ENCODE peak calls at places on chromosomes 7 and 10, in four cellular contexts. D is A549, R is HepG2, V is GM12878. O is an unnamed sample. For H3K4me1, the result is how much of the 10 kb centered on the place peaks cover.

GRCh38 chr10:86970887-86971145 is 2.5 kb downstream of the ADIRF start:
- ATAC-seq in R (no peak), D (peak), V (no peak), O (peak)

GRCh38 chr7:117047496-117047895 is 94.2 kb downstream of the ST7 start:
- ATAC-seq in V (no peak), D (no peak), R (no peak), O (peak)

GRCh38 chr7:90958669-90959068 is 305.6 kb upstream of the FZD1 start:
- ATAC-seq in D (no peak), V (no peak), R (no peak), O (no peak)

GRCh38 chr10:58747687-58748086 is 235.0 kb downstream of the BICC1 start:
- ATAC-seq in R (no peak), D (no peak), V (no peak), O (no peak)

GRCh38 chr7:17134786-17135185 is 163.7 kb upstream of the AHR start:
- ATAC-seq in V (peak), D (no peak), R (no peak), O (no peak)

GRCh38 chr7:35848728-35849127 is 47.9 kb downstream of the SEPTIN7 start:
- ATAC-seq in V (no peak), D (no peak), R (no peak), O (no peak)

GRCh38 chr7:131057015-131057518 is 270.6 kb upstream of the MKLN1 start:
- ATAC-seq in V (peak), R (peak), D (no peak), O (peak)

GRCh38 chr10:45353176-45353575 is 20.8 kb upstream of the ALOX5 start:
- ATAC-seq in D (no peak), R (no peak), V (peak), O (no peak)

GRCh38 chr10:1043532-1043995 is 5.4 kb downstream of the IDI1 start:
- ATAC-seq in D (no peak), R (no peak), V (peak), O (peak)

GRCh38 chr7:44325811-44326241 is 432 bp upstream of the CAMK2B start:
- ATAC-seq in D (peak), V (no peak), R (peak), O (no peak)

GRCh38 chr7:55307123-55307916 is 57.8 kb upstream of the LANCL2 start:
- ATAC-seq in D (peak), V (no peak), R (peak), O (no peak)
- H3K4me1 ChIP-seq in D (under half), V (half or more), R (under half), O (under half)

GRCh38 chr7:6012355-6013104 is 3.5 kb downstream of the AIMP2 start:
- ATAC-seq in D (no peak), R (no peak), V (no peak), O (no peak)

GRCh38 chr7:6011541-6011940 is 2.5 kb downstream of the AIMP2 start:
- ATAC-seq in R (no peak), V (no peak), D (no peak), O (no peak)

GRCh38 chr7:6008668-6009611 is at the start of the genes AIMP2 and PMS2:
- ATAC-seq in V (peak), D (peak), R (peak), O (peak)
- TF ChIP-seq EP300 in V (no peak), D (no peak), R (no peak), O (no peak)

GRCh38 chr10:29430101-29430500 is 141.2 kb downstream of the LYZL1 start:
- ATAC-seq in V (no peak), R (no peak), D (no peak), O (no peak)

GRCh38 chr10:29435809-29436501 is 147.1 kb downstream of the LYZL1 start:
- ATAC-seq in V (no peak), R (peak), D (no peak), O (no peak)

GRCh38 chr10:29427667-29428066 is 138.8 kb downstream of the LYZL1 start:
- ATAC-seq in V (no peak), R (no peak), D (no peak), O (no peak)

GRCh38 chr10:29428486-29428885 is 139.6 kb downstream of the LYZL1 start:
- ATAC-seq in V (no peak), R (no peak), D (no peak), O (no peak)

DNA sequence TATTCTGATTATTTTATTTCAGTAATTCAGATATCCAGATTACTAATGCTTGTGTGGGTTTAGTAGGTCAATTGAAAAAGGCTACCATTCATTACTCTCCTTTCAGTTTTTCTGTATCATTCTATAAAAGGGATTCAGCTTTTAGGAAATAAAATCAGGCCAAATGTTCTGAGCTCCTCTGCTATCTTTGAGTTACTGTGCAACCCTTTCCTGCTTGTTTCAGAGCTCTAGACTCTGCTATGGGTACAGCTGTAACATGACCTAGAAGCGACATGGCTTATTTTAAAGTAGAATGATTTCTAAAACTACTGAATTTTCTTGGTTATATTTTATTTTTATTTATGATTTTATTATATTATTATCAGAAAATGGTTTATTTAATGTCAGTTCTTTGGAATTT is 142.8 kb downstream of the LYZL1 start:
- ATAC-seq in V (no peak), R (no peak), D (no peak), O (no peak)
- H3K4me1 ChIP-seq in V (under half), R (under half), D (under half), O (under half)

GRCh38 chr7:47479821-47480575 is 101.9 kb downstream of the TNS3 start:
- ATAC-seq in D (no peak), V (no peak), R (no peak), O (no peak)

GRCh38 chr7:47481656-47482012 is 100.3 kb downstream of the TNS3 start:
- ATAC-seq in R (no peak), V (no peak), D (no peak), O (no peak)

GRCh38 chr7:47483604-47484273 is 98.2 kb downstream of the TNS3 start:
- ATAC-seq in R (peak), V (no peak), D (peak), O (no peak)

GRCh38 chr7:47480576-47481538 is 101.1 kb downstream of the TNS3 start:
- ATAC-seq in R (no peak), V (peak), D (no peak), O (no peak)

GRCh38 chr7:47482013-47482761 is 99.7 kb downstream of the TNS3 start:
- ATAC-seq in V (peak), D (peak), R (no peak), O (peak)
- TF ChIP-seq EP300 in V (no peak), D (no peak), R (no peak), O (no peak)

GRCh38 chr10:66928000-66928770 is 2.3 kb downstream of the LRRTM3 start:
- ATAC-seq in R (no peak), D (no peak), V (no peak), O (no peak)

GRCh38 chr10:66925896-66926719 is at the start of gene LRRTM3:
- ATAC-seq in D (peak), R (peak), V (peak), O (peak)

GRCh38 chr10:66928791-66929190 is 3.0 kb downstream of the LRRTM3 start:
- ATAC-seq in D (no peak), V (no peak), R (no peak), O (no peak)

GRCh38 chr10:66927271-66927950 is 1.6 kb downstream of the LRRTM3 start:
- ATAC-seq in V (no peak), D (no peak), R (no peak), O (no peak)

DNA sequence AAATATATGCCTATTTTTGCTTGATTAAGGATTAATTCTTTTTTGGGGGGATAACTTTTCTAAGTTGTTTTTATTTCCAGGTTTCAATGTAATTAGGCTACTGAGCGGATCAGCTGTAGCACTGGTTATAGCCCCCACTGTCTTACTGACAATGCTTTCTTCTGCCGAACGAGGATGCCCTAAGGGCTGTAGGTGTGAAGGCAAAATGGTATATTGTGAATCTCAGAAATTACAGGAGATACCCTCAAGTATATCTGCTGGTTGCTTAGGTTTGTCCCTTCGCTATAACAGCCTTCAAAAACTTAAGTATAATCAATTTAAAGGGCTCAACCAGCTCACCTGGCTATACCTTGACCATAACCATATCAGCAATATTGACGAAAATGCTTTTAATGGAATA is 1.0 kb downstream of the LRRTM3 start:
- ATAC-seq in D (no peak), R (no peak), V (no peak), O (no peak)
- H3K4me1 ChIP-seq in D (under half), R (under half), V (under half), O (under half)

GRCh38 chr7:82413237-82413636 is 30.3 kb downstream of the CACNA2D1 start:
- ATAC-seq in R (no peak), D (no peak), V (peak), O (no peak)
- TF ChIP-seq EP300 in R (no peak), D (no peak), V (no peak), O (no peak)

GRCh38 chr7:47516386-47516785 is 65.5 kb downstream of the TNS3 start:
- ATAC-seq in R (no peak), V (no peak), D (no peak), O (no peak)
- H3K4me1 ChIP-seq in R (half or more), V (under half), D (half or more), O (under half)

GRCh38 chr10:127398140-127398966 is 150.8 kb upstream of the NPS start:
- ATAC-seq in V (no peak), R (no peak), D (no peak), O (no peak)
- TF ChIP-seq EP300 in V (no peak), R (no peak), D (no peak), O (no peak)

O was measured in gastroesophageal sphincter.